ENCODE peak calls at places on chromosome 14, in nine cellular contexts. V is HCT116, L is neural progenitor cell, P is GM23338, U is OCI-LY7, J is PC-3, B is MM.1S, X is SK-N-SH, F is GM23248. T is an unnamed sample.

GRCh38 chr14:23361320-23361719 is 3.7 kb downstream of the EFS start:
- DNase-seq in V (no peak), L (no peak), P (no peak), U (no peak), J (no peak), B (no peak), X (no peak), F (peak; percentile 93), T (no peak)

GRCh38 chr14:37585971-37586759 is 8.9 kb downstream of the FOXA1 start:
- DNase-seq in V (no peak), L (peak; percentile 36), P (peak; percentile 52), U (no peak), J (peak; percentile 68), B (no peak), X (no peak), F (no peak), T (no peak)

GRCh38 chr14:105294142-105294597 is 6.6 kb downstream of the BRF1 start:
- DNase-seq in V (no peak), L (peak; percentile 16), P (no peak), U (peak; percentile 71), J (no peak), B (no peak), X (peak; percentile 91), F (peak; percentile 63), T (no peak)

GRCh38 chr14:104801284-104802119 is 601 bp downstream of the ZBTB42 start:
- DNase-seq in V (no peak), L (no peak), P (no peak), U (no peak), J (peak; percentile 8), B (no peak), X (peak; percentile 41), F (no peak), T (peak; percentile 51)

GRCh38 chr14:106657460-106657859 is 1131.1 kb downstream of the TMEM121 start:
- DNase-seq in V (no peak), L (no peak), P (no peak), U (peak; percentile 44), J (no peak), B (peak; percentile 49), X (peak; percentile 17), F (no peak), T (no peak)

GRCh38 chr14:104139460-104140212 is 1.2 kb downstream of the KIF26A start:
- DNase-seq in V (no peak), L (peak; percentile 92), P (no peak), U (no peak), J (no peak), B (no peak), X (no peak), F (no peak), T (no peak)

GRCh38 chr14:68208218-68208617 is 388.6 kb downstream of the RAD51B start:
- DNase-seq in V (no peak), L (no peak), P (no peak), U (no peak), J (no peak), B (no peak), X (no peak), F (peak; percentile 55), T (no peak)

GRCh38 chr14:102655154-102655553 is 62.7 kb downstream of the RCOR1 start:
- DNase-seq in V (no peak), L (no peak), P (peak; percentile 63), U (no peak), J (peak; percentile 83), B (no peak), X (no peak), F (peak; percentile 53), T (peak; percentile 40)

GRCh38 chr14:104864267-104865068 is 600 bp upstream of the CEP170B start:
- DNase-seq in V (peak; percentile 33), L (peak; percentile 75), P (peak; percentile 96), U (no peak), J (peak; percentile 77), B (no peak), X (no peak), F (peak; percentile 40), T (peak; percentile 90)

GRCh38 chr14:89308232-89308959 is 108.6 kb downstream of the FOXN3 start:
- DNase-seq in V (no peak), L (no peak), P (no peak), U (peak; percentile 62), J (peak; percentile 25), B (no peak), X (no peak), F (peak; percentile 55), T (no peak)

GRCh38 chr14:41605550-41606248 is 977 bp upstream of the LRFN5 start:
- DNase-seq in V (no peak), L (peak; percentile 75), P (peak; percentile 94), U (no peak), J (no peak), B (no peak), X (no peak), F (peak; percentile 55), T (peak; percentile 56)

GRCh38 chr14:102601378-102601925 is 9.0 kb downstream of the RCOR1 start:
- DNase-seq in V (no peak), L (no peak), P (no peak), U (no peak), J (no peak), B (no peak), X (no peak), F (no peak), T (no peak)

GRCh38 chr14:89349196-89350008 is 67.6 kb downstream of the FOXN3 start:
- DNase-seq in V (no peak), L (peak; percentile 90), P (peak; percentile 94), U (peak; percentile 80), J (no peak), B (no peak), X (peak; percentile 64), F (no peak), T (peak; percentile 59)

GRCh38 chr14:67522270-67522669 is 10.8 kb upstream of the PLEKHH1 start:
- DNase-seq in V (no peak), L (peak; percentile 58), P (no peak), U (no peak), J (no peak), B (no peak), X (no peak), F (no peak), T (no peak)

GRCh38 chr14:105287249-105288102 is 13.3 kb downstream of the BRF1 start:
- DNase-seq in V (no peak), L (peak; percentile 31), P (peak; percentile 43), U (no peak), J (no peak), B (no peak), X (peak; percentile 60), F (no peak), T (no peak)

DNA sequence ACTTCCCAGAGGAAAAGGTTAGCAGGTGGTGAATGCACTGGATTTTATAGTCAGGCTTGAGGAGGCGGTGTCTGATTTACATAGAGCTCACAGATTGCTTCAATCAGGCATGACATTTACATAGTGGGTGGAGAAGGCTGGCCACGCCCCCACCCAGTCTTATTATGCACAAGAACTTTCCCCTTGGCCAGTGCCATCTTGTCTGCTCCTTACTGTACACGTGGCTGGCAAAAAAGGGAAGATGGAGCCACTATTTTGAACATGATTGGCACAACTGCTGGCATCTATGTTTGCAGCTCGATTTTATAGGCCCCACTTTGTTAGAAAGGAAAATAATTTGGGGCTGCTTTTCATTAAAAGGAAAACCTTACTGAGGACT is 10.9 kb upstream of the LGMN start:
- DNase-seq in V (no peak), L (peak; percentile 26), P (peak; percentile 39), U (peak; percentile 39), J (peak; percentile 38), B (peak; percentile 63), X (no peak), F (peak; percentile 43), T (peak; percentile 45)
- TF ChIP-seq EZH2phosphoT487 in V (no peak), L (no peak), P (no peak), U (no peak), J (no peak), B (no peak), X (no peak), F (no peak), T (no peak)

DNA sequence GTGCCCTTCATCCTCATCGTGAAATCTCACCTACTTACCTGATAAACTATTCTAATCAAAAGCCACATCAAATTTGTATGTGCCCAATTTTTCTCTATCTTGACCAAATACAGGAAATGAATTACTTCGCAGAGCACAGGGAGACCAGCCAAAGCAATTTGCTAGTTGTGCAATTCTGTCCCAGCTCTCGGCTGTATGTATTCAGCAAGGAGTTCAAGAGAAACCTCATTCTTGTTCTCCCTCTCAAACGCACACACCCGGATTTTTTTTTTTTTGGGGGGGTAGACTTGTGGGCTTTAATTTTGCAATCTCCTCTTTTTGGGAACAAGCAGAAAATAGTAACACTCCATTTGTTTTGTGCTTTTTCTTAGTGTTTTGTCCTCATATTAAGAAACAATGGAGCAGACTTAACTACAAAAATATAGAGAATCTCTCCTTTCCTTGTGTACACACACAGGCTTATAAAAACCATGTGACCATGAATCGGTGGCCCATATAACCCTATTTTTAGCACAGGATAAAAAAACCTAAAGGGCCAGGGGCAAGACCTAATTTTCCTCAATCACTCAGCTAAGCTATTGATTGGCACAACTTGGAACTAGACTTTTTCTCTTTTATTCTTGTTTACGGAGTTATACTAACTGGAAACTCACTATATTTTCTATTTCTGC is 64.2 kb downstream of the MBIP start:
- DNase-seq in V (no peak), L (no peak), P (no peak), U (no peak), J (no peak), B (no peak), X (no peak), F (peak; percentile 42), T (peak; percentile 24)
- TF ChIP-seq EZH2phosphoT487 in V (no peak), L (no peak), P (no peak), U (no peak), J (no peak), B (no peak), X (no peak), F (no peak), T (no peak)

DNA sequence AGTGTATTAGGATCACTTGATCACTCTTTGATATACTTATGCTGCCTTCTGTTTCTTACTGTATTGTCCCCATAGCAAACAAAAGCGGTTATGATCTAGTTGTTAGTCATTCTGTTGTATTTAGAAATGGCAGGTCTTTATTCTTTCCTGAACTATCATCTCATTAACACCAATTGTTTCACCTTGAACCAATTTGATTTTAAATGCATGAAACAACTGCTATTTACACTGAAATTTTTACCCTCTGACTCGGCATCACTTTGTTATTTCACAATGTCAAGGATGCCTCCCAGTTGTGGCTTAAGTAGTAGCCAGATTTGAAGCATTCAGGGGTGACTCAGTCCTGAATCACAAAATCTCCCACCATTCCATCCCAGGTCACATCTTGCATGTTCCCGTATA is 303.5 kb downstream of the EGLN3 start:
- DNase-seq in V (no peak), L (no peak), P (no peak), U (no peak), J (peak; percentile 96), B (no peak), X (no peak), F (peak; percentile 96), T (no peak)
- TF ChIP-seq EZH2phosphoT487 in V (no peak), L (no peak), P (no peak), U (no peak), J (no peak), B (no peak), X (no peak), F (peak; percentile 46), T (no peak)

DNA sequence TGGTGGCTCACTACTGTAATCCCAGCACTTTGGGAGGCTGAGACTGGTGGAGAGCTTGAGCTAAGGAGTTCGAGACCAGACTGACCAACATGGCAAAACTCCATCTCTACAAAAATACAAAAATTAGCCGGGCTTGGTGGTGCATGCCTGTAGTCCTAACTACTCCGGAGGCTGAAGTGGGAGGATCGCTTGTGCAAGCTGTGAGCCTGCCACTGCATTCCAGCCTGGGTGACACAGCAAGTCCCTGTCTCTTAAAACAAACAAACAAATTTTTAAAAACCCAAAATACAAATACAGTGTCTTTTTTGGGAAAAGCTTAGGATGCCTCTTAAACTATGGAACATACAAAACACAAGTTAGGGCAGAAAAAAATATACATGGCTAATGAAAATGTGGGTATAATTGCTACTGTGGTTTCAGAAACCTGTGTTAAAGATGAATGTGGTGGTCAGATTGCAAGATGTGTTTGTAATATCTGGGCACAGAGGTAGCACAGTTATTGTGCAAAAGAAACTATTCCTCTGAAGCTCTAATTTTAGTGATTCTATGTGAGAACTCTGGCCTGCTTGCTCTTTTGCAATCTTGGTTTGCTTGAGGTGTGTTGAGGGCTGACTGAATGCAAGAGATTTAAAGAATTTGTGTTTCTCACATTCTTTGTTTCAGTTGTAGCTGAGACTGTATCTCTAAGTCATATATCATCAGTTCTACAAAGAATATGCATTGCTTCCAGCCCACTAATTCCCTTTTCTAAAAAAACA is 3.9 kb upstream of the HSPA2 start:
- DNase-seq in V (no peak), L (no peak), P (peak; percentile 20), U (no peak), J (no peak), B (no peak), X (no peak), F (peak; percentile 65), T (no peak)
- TF ChIP-seq EZH2phosphoT487 in V (no peak), L (no peak), P (no peak), U (no peak), J (no peak), B (no peak), X (no peak), F (no peak), T (no peak)

T was measured in hepatocyte.